ENCODE peak calls at places on chromosomes 6 and 20, in ten cellular contexts. A is transverse colon; W is heart left ventricle; P is EL; O is prostate gland; R is left cardiac atrium; F is stimulated activated CD8-positive, alpha-beta memory T cell treated with anti-CD3 and anti-CD28 coated beads, Interleukin-7, amount 100 ng/mL, for 1 hour; H is GM04504; I is stimulated activated naive B cell treated with anti-CD40 and anti-IgM and Interleukin-4, amounts not matched to agents 10 μg/mL and 1 μg/mL and 100 μg/mL, for 72 hours; Z is Peyer's patch. M is an unnamed sample.

GRCh38 chr20:58877374-58878360 is 25.2 kb downstream of the GNAS start:
- DNase-seq in A (no peak), W (no peak), P (no peak), O (no peak), R (no peak), F (no peak), H (no peak), I (no peak), Z (no peak), M (no peak)

GRCh38 chr6:21079468-21080048 is 514.0 kb upstream of the SOX4 start:
- DNase-seq in A (no peak), W (no peak), P (peak), O (no peak), R (no peak), F (no peak), H (no peak), I (no peak), Z (no peak), M (peak)

GRCh38 chr6:1535295-1535694 is 74.4 kb upstream of the FOXC1 start:
- DNase-seq in A (no peak), W (no peak), P (peak), O (no peak), R (no peak), F (no peak), H (no peak), I (no peak), Z (peak), M (no peak)

GRCh38 chr6:113221850-113222249 is 635.3 kb upstream of the MARCKS start:
- DNase-seq in A (no peak), W (no peak), P (no peak), O (no peak), R (peak), F (no peak), H (no peak), I (no peak), Z (no peak), M (no peak)

GRCh38 chr6:54308677-54309315 is 555 bp downstream of the TINAG start:
- DNase-seq in A (no peak), W (no peak), P (no peak), O (no peak), R (no peak), F (no peak), H (no peak), I (no peak), Z (no peak), M (no peak)

GRCh38 chr6:90458353-90459224 is 128.3 kb downstream of the MAP3K7 start:
- DNase-seq in A (no peak), W (peak), P (peak), O (no peak), R (no peak), F (no peak), H (no peak), I (no peak), Z (peak), M (no peak)

GRCh38 chr20:3115190-3116107 is 30.9 kb upstream of the AVP start:
- DNase-seq in A (no peak), W (no peak), P (peak), O (no peak), R (peak), F (no peak), H (no peak), I (no peak), Z (no peak), M (peak)

GRCh38 chr6:117231466-117231865 is 33.9 kb upstream of the VGLL2 start:
- DNase-seq in A (no peak), W (no peak), P (no peak), O (no peak), R (no peak), F (no peak), H (no peak), I (no peak), Z (no peak), M (no peak)

GRCh38 chr6:89970609-89971337 is 76.5 kb downstream of the GJA10 start:
- DNase-seq in A (no peak), W (peak), P (peak), O (peak), R (peak), F (no peak), H (peak), I (peak), Z (no peak), M (peak)

GRCh38 chr6:77926198-77926752 is 273.4 kb downstream of the MEI4 start:
- DNase-seq in A (no peak), W (no peak), P (peak), O (no peak), R (no peak), F (no peak), H (no peak), I (no peak), Z (no peak), M (peak)

GRCh38 chr6:40299666-40300065 is 287.5 kb downstream of the LRFN2 start:
- DNase-seq in A (no peak), W (no peak), P (no peak), O (no peak), R (no peak), F (no peak), H (no peak), I (no peak), Z (no peak), M (no peak)

GRCh38 chr20:47258745-47259695 is 97.5 kb downstream of the ZMYND8 start:
- DNase-seq in A (no peak), W (peak), P (peak), O (no peak), R (peak), F (no peak), H (no peak), I (peak), Z (peak), M (peak)

GRCh38 chr20:19682249-19682648 is 75.8 kb upstream of the RIN2 start:
- DNase-seq in A (no peak), W (no peak), P (no peak), O (no peak), R (no peak), F (no peak), H (no peak), I (peak), Z (no peak), M (no peak)

GRCh38 chr6:93789532-93789931 is 370.2 kb upstream of the EPHA7 start:
- DNase-seq in A (no peak), W (no peak), P (no peak), O (no peak), R (no peak), F (no peak), H (no peak), I (no peak), Z (no peak), M (peak)

GRCh38 chr6:14417377-14417776 is 299.8 kb downstream of the CD83 start:
- DNase-seq in A (peak), W (no peak), P (no peak), O (no peak), R (no peak), F (no peak), H (no peak), I (no peak), Z (no peak), M (no peak)

GRCh38 chr6:110878751-110879539 is 4.4 kb downstream of the AMD1 start:
- DNase-seq in A (peak), W (no peak), P (peak), O (peak), R (no peak), F (no peak), H (no peak), I (no peak), Z (peak), M (peak)

GRCh38 chr6:144953552-144954240 is 668.6 kb downstream of the UTRN start:
- DNase-seq in A (no peak), W (no peak), P (peak), O (no peak), R (no peak), F (no peak), H (peak), I (no peak), Z (no peak), M (peak)

GRCh38 chr6:162576009-162576408 is 151.6 kb downstream of the PRKN start:
- DNase-seq in A (no peak), W (no peak), P (no peak), O (no peak), R (no peak), F (no peak), H (no peak), I (no peak), Z (no peak), M (no peak)

GRCh38 chr6:26500102-26500501 is at the start of gene BTN1A1:
- DNase-seq in A (no peak), W (no peak), P (no peak), O (no peak), R (no peak), F (no peak), H (no peak), I (no peak), Z (no peak), M (no peak)

GRCh38 chr20:32110173-32110704 is 725 bp downstream of the TM9SF4 start:
- DNase-seq in A (no peak), W (peak), P (no peak), O (no peak), R (no peak), F (no peak), H (no peak), I (peak), Z (peak), M (no peak)

GRCh38 chr6:149335924-149336323 is 18.4 kb downstream of the TAB2 start:
- DNase-seq in A (no peak), W (no peak), P (peak), O (no peak), R (no peak), F (no peak), H (peak), I (peak), Z (no peak), M (peak)

M was measured in astrocyte of the spinal cord.